ENCODE peak calls at places on chromosomes 1 and 21, in five cellular contexts. Z is adrenal gland, L is tibial artery, G is mammary epithelial cell, M is left ventricle myocardium superior. T is an unnamed sample.

GRCh38 chr1:63835075-63835633 is 61.3 kb downstream of the ROR1 start:
- DNase-seq in L (no peak), Z (no peak), G (peak), M (no peak), T (no peak)

GRCh38 chr1:45752441-45753052 is 2.1 kb upstream of the IPP start:
- DNase-seq in G (peak), L (no peak), Z (no peak), M (no peak), T (no peak)

GRCh38 chr1:41072051-41072450 is 50.5 kb upstream of the SLFNL1 start:
- DNase-seq in M (no peak), Z (no peak), L (no peak), G (no peak), T (no peak)

GRCh38 chr1:183685112-183685713 is 32.1 kb upstream of the APOBEC4 start:
- DNase-seq in Z (no peak), L (no peak), M (no peak), G (peak), T (peak)

GRCh38 chr1:229030642-229031390 is 240.1 kb upstream of the RAB4A start:
- DNase-seq in Z (no peak), M (no peak), G (no peak), L (no peak), T (no peak)

GRCh38 chr1:57551476-57551875 is 127.6 kb upstream of the DAB1 start:
- DNase-seq in G (no peak), Z (no peak), L (no peak), M (no peak), T (no peak)

GRCh38 chr1:19734056-19734455 is 65.7 kb downstream of the TMCO4 start:
- DNase-seq in M (no peak), G (no peak), L (no peak), Z (no peak), T (no peak)

GRCh38 chr1:45442272-45442671 is 48.7 kb downstream of the TESK2 start:
- DNase-seq in L (no peak), Z (no peak), M (no peak), G (peak), T (no peak)

GRCh38 chr1:181089777-181090505 is 1.4 kb downstream of the IER5 start:
- DNase-seq in L (peak), G (peak), Z (peak), M (peak), T (no peak)

GRCh38 chr21:45855248-45855801 is 126.2 kb upstream of the COL6A1 start:
- DNase-seq in Z (no peak), M (no peak), G (no peak), L (no peak), T (no peak)

GRCh38 chr1:87167157-87167810 is 161.4 kb upstream of the LMO4 start:
- DNase-seq in L (no peak), G (no peak), M (no peak), Z (no peak), T (no peak)

GRCh38 chr1:15833069-15833679 is 14.3 kb upstream of the SPEN start:
- DNase-seq in Z (no peak), M (peak), L (peak), G (peak), T (no peak)

GRCh38 chr1:231235526-231235925 is 5.5 kb upstream of the GNPAT start:
- DNase-seq in G (no peak), Z (no peak), L (no peak), M (no peak), T (no peak)

GRCh38 chr1:116971481-116971880 is 30.1 kb upstream of the CD101 start:
- DNase-seq in G (no peak), Z (no peak), L (no peak), M (no peak), T (no peak)

GRCh38 chr1:24908591-24909259 is 21.4 kb downstream of the RUNX3 start:
- DNase-seq in G (no peak), Z (no peak), L (no peak), M (no peak), T (no peak)

GRCh38 chr1:115456441-115456961 is 118.5 kb upstream of the NGF start:
- DNase-seq in M (peak), G (no peak), Z (no peak), L (no peak), T (no peak)

GRCh38 chr1:229148041-229148671 is 122.8 kb upstream of the RAB4A start:
- DNase-seq in G (no peak), Z (no peak), L (no peak), M (no peak), T (no peak)

GRCh38 chr1:161989108-161989507 is 34.6 kb downstream of the OLFML2B start:
- DNase-seq in Z (no peak), G (peak), M (no peak), L (no peak), T (no peak)

GRCh38 chr1:15324867-15325335 is 77.9 kb downstream of the FHAD1 start:
- DNase-seq in M (no peak), G (no peak), L (no peak), Z (no peak), T (no peak)

GRCh38 chr1:112358061-112358770 is 37.8 kb upstream of the CTTNBP2NL start:
- DNase-seq in Z (no peak), M (no peak), G (no peak), L (peak), T (no peak)

GRCh38 chr1:107620753-107621152 is 344.2 kb downstream of the VAV3 start:
- DNase-seq in M (no peak), L (no peak), G (no peak), Z (no peak), T (no peak)

GRCh38 chr1:206013017-206013800 is 10.0 kb upstream of the RAB7B start:
- DNase-seq in Z (no peak), G (no peak), M (no peak), L (no peak), T (no peak)

GRCh38 chr1:25003457-25004190 is 73.5 kb upstream of the RUNX3 start:
- DNase-seq in L (no peak), G (no peak), M (no peak), Z (no peak), T (no peak)

GRCh38 chr1:9573723-9574122 is 15.0 kb upstream of the TMEM201 start:
- DNase-seq in L (no peak), G (no peak), Z (no peak), M (no peak), T (no peak)